ENCODE peak calls at places on chromosomes 16 and 17, in four cellular contexts. One of them, this sample, is unnamed.

GRCh38 chr17:37741334-37742113 is 3.3 kb downstream of the HNF1B start:
- DNase-seq in mucosa of descending colon: no peak
- DNase-seq in OCI-LY7: no peak
- DNase-seq in lower lobe of right lung: no peak
- DNase-seq in this sample: no peak

GRCh38 chr17:9566067-9566466 is 9.6 kb downstream of the STX8 start:
- DNase-seq in lower lobe of right lung: no peak
- DNase-seq in OCI-LY7: no peak
- DNase-seq in mucosa of descending colon: no peak
- DNase-seq in this sample: no peak

GRCh38 chr17:64163468-64163867 is 33.5 kb upstream of the ERN1 start:
- DNase-seq in lower lobe of right lung: no peak
- DNase-seq in OCI-LY7: no peak
- DNase-seq in mucosa of descending colon: no peak
- DNase-seq in this sample: no peak

GRCh38 chr17:5619088-5619740 is 34.9 kb upstream of the NLRP1 start:
- DNase-seq in OCI-LY7: peak; percentile 8
- DNase-seq in lower lobe of right lung: no peak
- DNase-seq in mucosa of descending colon: no peak
- DNase-seq in this sample: peak; percentile 5

GRCh38 chr17:36869856-36870617 is 67.2 kb upstream of the LHX1 start:
- DNase-seq in mucosa of descending colon: no peak
- DNase-seq in lower lobe of right lung: no peak
- DNase-seq in OCI-LY7: no peak
- DNase-seq in this sample: no peak

GRCh38 chr16:82639263-82639662 is 12.5 kb downstream of the CDH13 start:
- DNase-seq in lower lobe of right lung: no peak
- DNase-seq in OCI-LY7: no peak
- DNase-seq in mucosa of descending colon: no peak
- DNase-seq in this sample: no peak

GRCh38 chr16:59719121-59719520 is 985.0 kb upstream of the GOT2 start:
- DNase-seq in OCI-LY7: no peak
- DNase-seq in lower lobe of right lung: no peak
- DNase-seq in mucosa of descending colon: no peak
- DNase-seq in this sample: no peak

GRCh38 chr17:79009397-79010303 is at the start of gene CANT1:
- DNase-seq in mucosa of descending colon: peak; percentile 91
- DNase-seq in lower lobe of right lung: peak; percentile 90
- DNase-seq in OCI-LY7: peak; percentile 90
- DNase-seq in this sample: peak; percentile 88

GRCh38 chr16:85061566-85061965 is 34.0 kb downstream of the KIAA0513 start:
- DNase-seq in mucosa of descending colon: no peak
- DNase-seq in OCI-LY7: no peak
- DNase-seq in lower lobe of right lung: peak; percentile 85
- DNase-seq in this sample: no peak

GRCh38 chr16:58426960-58427359 is 34.7 kb downstream of the GINS3 start:
- DNase-seq in OCI-LY7: no peak
- DNase-seq in mucosa of descending colon: no peak
- DNase-seq in lower lobe of right lung: no peak
- DNase-seq in this sample: no peak

GRCh38 chr16:25812215-25812614 is 120.5 kb downstream of the HS3ST4 start:
- DNase-seq in lower lobe of right lung: no peak
- DNase-seq in mucosa of descending colon: no peak
- DNase-seq in OCI-LY7: no peak
- DNase-seq in this sample: no peak

GRCh38 chr17:19897108-19897854 is 29.5 kb upstream of the ULK2 start:
- DNase-seq in OCI-LY7: no peak
- DNase-seq in mucosa of descending colon: peak; percentile 76
- DNase-seq in lower lobe of right lung: no peak
- DNase-seq in this sample: peak; percentile 13

GRCh38 chr17:7435676-7436555 is 681 bp downstream of the TMEM102 start:
- DNase-seq in mucosa of descending colon: peak; percentile 78
- DNase-seq in lower lobe of right lung: peak; percentile 81
- DNase-seq in OCI-LY7: peak; percentile 83
- DNase-seq in this sample: no peak

GRCh38 chr17:78268960-78269892 is 37.8 kb downstream of the TMEM235 start:
- DNase-seq in lower lobe of right lung: no peak
- DNase-seq in OCI-LY7: no peak
- DNase-seq in mucosa of descending colon: peak; percentile 27
- DNase-seq in this sample: no peak

GRCh38 chr17:65283704-65284103 is 146.5 kb downstream of the RGS9 start:
- DNase-seq in mucosa of descending colon: peak; percentile 53
- DNase-seq in lower lobe of right lung: no peak
- DNase-seq in OCI-LY7: no peak
- DNase-seq in this sample: no peak

GRCh38 chr17:15351487-15351840 is 10.1 kb upstream of the TEKT3 start:
- DNase-seq in lower lobe of right lung: no peak
- DNase-seq in OCI-LY7: no peak
- DNase-seq in mucosa of descending colon: no peak
- DNase-seq in this sample: no peak

GRCh38 chr17:80175411-80175810 is 5.6 kb downstream of the CARD14 start:
- DNase-seq in mucosa of descending colon: no peak
- DNase-seq in lower lobe of right lung: no peak
- DNase-seq in OCI-LY7: no peak
- DNase-seq in this sample: no peak

GRCh38 chr16:52512297-52512987 is 34.5 kb downstream of the TOX3 start:
- DNase-seq in OCI-LY7: no peak
- DNase-seq in lower lobe of right lung: no peak
- DNase-seq in mucosa of descending colon: no peak
- DNase-seq in this sample: no peak

GRCh38 chr16:48909231-48909630 is 299.3 kb upstream of the N4BP1 start:
- DNase-seq in lower lobe of right lung: no peak
- DNase-seq in OCI-LY7: no peak
- DNase-seq in mucosa of descending colon: no peak
- DNase-seq in this sample: no peak

GRCh38 chr17:83196973-83197880 is 117.8 kb downstream of the METRNL start:
- DNase-seq in mucosa of descending colon: no peak
- DNase-seq in OCI-LY7: no peak
- DNase-seq in lower lobe of right lung: peak; percentile 42
- DNase-seq in this sample: peak; percentile 3

GRCh38 chr17:82078433-82078832 is 12.8 kb upstream of the DUS1L start:
- DNase-seq in mucosa of descending colon: no peak
- DNase-seq in lower lobe of right lung: no peak
- DNase-seq in OCI-LY7: no peak
- DNase-seq in this sample: no peak

GRCh38 chr16:70493863-70494770 is 29.2 kb downstream of the COG4 start:
- DNase-seq in mucosa of descending colon: no peak
- DNase-seq in OCI-LY7: peak; percentile 54
- DNase-seq in lower lobe of right lung: no peak
- DNase-seq in this sample: no peak

GRCh38 chr16:25124503-25124902 is 13.0 kb downstream of the LCMT1 start:
- DNase-seq in lower lobe of right lung: no peak
- DNase-seq in OCI-LY7: no peak
- DNase-seq in mucosa of descending colon: no peak
- DNase-seq in this sample: no peak

GRCh38 chr16:80824623-80825364 is 20.4 kb upstream of the CDYL2 start:
- DNase-seq in OCI-LY7: peak; percentile 63
- DNase-seq in lower lobe of right lung: no peak
- DNase-seq in mucosa of descending colon: no peak
- DNase-seq in this sample: peak; percentile 9

GRCh38 chr17:50916708-50917417 is 50.7 kb upstream of the TOB1 start:
- DNase-seq in lower lobe of right lung: peak; percentile 25
- DNase-seq in OCI-LY7: no peak
- DNase-seq in mucosa of descending colon: no peak
- DNase-seq in this sample: no peak

GRCh38 chr16:57533618-57534336 is 2.6 kb downstream of the CCDC102A start:
- DNase-seq in lower lobe of right lung: peak; percentile 56
- DNase-seq in mucosa of descending colon: no peak
- DNase-seq in OCI-LY7: no peak
- DNase-seq in this sample: peak; percentile 81

GRCh38 chr16:12971216-12971615 is 69.8 kb downstream of the SHISA9 start:
- DNase-seq in OCI-LY7: no peak
- DNase-seq in mucosa of descending colon: no peak
- DNase-seq in lower lobe of right lung: no peak
- DNase-seq in this sample: peak; percentile 13

GRCh38 chr17:72244494-72244893 is 123.7 kb downstream of the SOX9 start:
- DNase-seq in lower lobe of right lung: no peak
- DNase-seq in OCI-LY7: no peak
- DNase-seq in mucosa of descending colon: no peak
- DNase-seq in this sample: no peak

GRCh38 chr17:41736983-41737679 is 2.7 kb upstream of the HAP1 start:
- DNase-seq in OCI-LY7: no peak
- DNase-seq in lower lobe of right lung: no peak
- DNase-seq in mucosa of descending colon: no peak
- DNase-seq in this sample: no peak

GRCh38 chr16:15966420-15967222 is 17.2 kb downstream of the ABCC1 start:
- DNase-seq in OCI-LY7: no peak
- DNase-seq in lower lobe of right lung: no peak
- DNase-seq in mucosa of descending colon: no peak
- DNase-seq in this sample: peak; percentile 49

DNA sequence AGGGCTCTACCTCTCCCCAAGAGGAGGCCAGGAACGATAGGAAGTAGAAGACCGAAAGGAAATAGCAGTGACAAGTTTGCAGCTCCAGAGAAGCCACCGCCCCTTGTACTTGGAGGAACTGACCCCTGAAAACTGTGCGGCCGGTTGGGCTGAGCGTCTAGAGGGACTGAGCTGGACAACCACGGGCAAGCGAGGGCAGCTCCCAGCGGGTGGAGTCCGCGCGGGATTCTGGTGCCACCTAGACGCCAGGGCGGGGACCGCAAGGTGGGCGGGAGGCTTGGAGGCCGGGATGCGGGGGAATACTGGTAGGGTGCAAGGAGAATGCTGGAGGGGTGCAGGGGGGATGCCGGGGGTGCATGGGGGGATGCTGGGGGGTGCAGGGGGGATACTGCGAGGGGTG is 1.3 kb upstream of the SLC6A4 start:
- DNase-seq in lower lobe of right lung: peak; percentile 76
- DNase-seq in mucosa of descending colon: peak; percentile 75
- DNase-seq in OCI-LY7: no peak
- DNase-seq in this sample: peak; percentile 53
- TF ChIP-seq CTCF in lower lobe of right lung: peak; percentile 16
- TF ChIP-seq CTCF in mucosa of descending colon: no peak
- TF ChIP-seq CTCF in OCI-LY7: peak; percentile 20
- TF ChIP-seq CTCF in this sample: peak; percentile 37

DNA sequence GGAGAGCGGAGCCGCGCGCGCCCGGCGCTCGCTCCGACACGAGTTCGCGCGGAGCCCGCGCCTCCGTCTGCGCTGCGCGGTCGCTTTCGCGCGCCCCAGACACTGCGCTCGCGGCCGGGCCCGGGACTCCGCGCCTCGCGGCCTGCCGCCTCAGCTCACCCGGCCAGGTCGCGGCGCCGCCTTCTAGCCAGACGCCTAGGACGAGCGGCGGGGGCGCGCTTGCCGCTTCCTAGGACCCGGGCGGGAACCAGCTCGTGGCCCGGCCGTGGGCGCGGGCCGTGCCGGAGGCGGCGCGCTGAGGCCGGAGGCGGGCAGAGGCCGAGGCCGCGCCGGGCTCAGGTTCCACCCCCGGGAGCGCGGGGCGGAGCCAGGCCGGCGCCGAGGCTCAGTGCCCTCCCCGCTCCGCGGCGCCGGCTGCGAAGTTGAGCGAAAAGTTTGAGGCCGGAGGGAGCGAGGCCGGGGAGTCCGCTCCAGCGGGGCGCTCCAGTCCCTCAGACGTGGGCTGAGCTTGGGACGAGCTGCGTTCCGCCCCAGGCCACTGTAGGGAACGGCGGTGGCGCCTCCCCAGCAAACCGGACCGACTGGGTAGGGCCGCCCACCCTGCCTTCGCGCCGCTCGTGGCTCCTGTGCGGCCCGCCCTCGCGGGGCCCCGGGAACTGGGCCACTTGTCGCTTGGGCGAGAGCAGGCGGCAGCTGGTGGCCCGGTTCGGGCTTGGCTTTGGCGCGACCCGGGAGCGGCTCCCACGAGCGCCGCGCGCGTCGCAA is at the start of gene SPHK1:
- DNase-seq in mucosa of descending colon: peak; percentile 85
- DNase-seq in lower lobe of right lung: peak; percentile 79
- DNase-seq in OCI-LY7: peak; percentile 79
- DNase-seq in this sample: peak; percentile 71
- H3K4me3 ChIP-seq in mucosa of descending colon: peak within 1 kb of the TSS; percentile 19
- H3K4me3 ChIP-seq in lower lobe of right lung: peak within 1 kb of the TSS; percentile 70
- H3K4me3 ChIP-seq in OCI-LY7: peak within 1 kb of the TSS; percentile 64
- H3K4me3 ChIP-seq in this sample: peak within 1 kb of the TSS; percentile 48

GRCh38 chr16:86476956-86477530 is 33.3 kb upstream of the FOXF1 start:
- DNase-seq in mucosa of descending colon: no peak
- DNase-seq in lower lobe of right lung: no peak
- DNase-seq in OCI-LY7: no peak
- DNase-seq in this sample: no peak
- H3K36me3 ChIP-seq in mucosa of descending colon: no peaks in the 10 kb centered on the region
- H3K36me3 ChIP-seq in lower lobe of right lung: peaks cover 7% of the 10 kb centered on the region
- H3K36me3 ChIP-seq in OCI-LY7: no peaks in the 10 kb centered on the region
- H3K36me3 ChIP-seq in this sample: no peaks in the 10 kb centered on the region

GRCh38 chr16:66576306-66576705 is 3.0 kb upstream of the CMTM2 start:
- DNase-seq in OCI-LY7: no peak
- DNase-seq in mucosa of descending colon: no peak
- DNase-seq in lower lobe of right lung: no peak
- DNase-seq in this sample: no peak

GRCh38 chr16:66581246-66581952 is 2.1 kb downstream of the CMTM2 start:
- DNase-seq in lower lobe of right lung: no peak
- DNase-seq in mucosa of descending colon: no peak
- DNase-seq in OCI-LY7: no peak
- DNase-seq in this sample: no peak

GRCh38 chr16:66585477-66586239 is 6.4 kb downstream of the CMTM2 start:
- DNase-seq in mucosa of descending colon: no peak
- DNase-seq in lower lobe of right lung: no peak
- DNase-seq in OCI-LY7: no peak
- DNase-seq in this sample: no peak

GRCh38 chr16:66578596-66579531 is at the start of gene CMTM2:
- DNase-seq in lower lobe of right lung: no peak
- DNase-seq in mucosa of descending colon: no peak
- DNase-seq in OCI-LY7: no peak
- DNase-seq in this sample: peak; percentile 27

DNA sequence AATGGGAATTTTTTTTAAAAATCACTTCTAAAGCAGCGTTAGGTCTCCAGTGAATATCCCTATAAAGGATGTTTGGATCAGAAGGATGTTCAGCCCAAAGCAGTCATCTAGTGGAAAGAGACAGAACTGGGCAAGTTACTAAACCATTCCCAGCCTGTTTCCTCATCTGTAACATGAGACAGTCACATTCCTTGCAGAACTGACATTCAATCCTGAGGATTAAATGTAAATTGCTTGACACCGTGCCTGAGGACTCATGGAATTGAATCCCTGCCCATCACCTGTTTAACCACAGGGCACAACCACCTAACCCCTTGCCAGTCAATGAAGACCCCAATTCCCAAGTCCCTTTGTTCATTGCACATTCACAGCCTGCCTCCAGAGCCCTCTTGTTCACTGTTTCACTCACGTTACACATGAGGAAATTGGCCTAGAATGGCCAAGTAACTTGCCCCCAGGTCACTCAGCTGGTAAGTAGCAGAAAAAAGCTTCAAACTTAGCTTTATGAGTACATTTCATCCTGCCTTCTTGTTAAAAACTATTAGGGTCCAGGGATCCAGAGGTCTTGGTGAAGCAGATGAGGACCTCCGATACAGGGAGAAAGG is 1.4 kb downstream of the CMTM2 start:
- DNase-seq in mucosa of descending colon: no peak
- DNase-seq in lower lobe of right lung: no peak
- DNase-seq in OCI-LY7: no peak
- DNase-seq in this sample: no peak
- TF ChIP-seq CTCF in mucosa of descending colon: no peak
- TF ChIP-seq CTCF in lower lobe of right lung: no peak
- TF ChIP-seq CTCF in OCI-LY7: no peak
- TF ChIP-seq CTCF in this sample: no peak